ENCODE peak calls at places on chromosomes 7 and 10, in ten cellular contexts. P is fibroblast of lung, D is IMR-90, M is astrocyte of the spinal cord, X is pancreas, L is foreskin fibroblast, Q is Calu3, J is GM12865, Y is upper lobe of right lung, W is psoas muscle. F is an unnamed sample.

GRCh38 chr7:102897856-102898531 is 14.8 kb upstream of the LRRC17 start:
- DNase-seq in P (no peak), D (no peak), M (no peak), X (no peak), L (no peak), Q (no peak), J (no peak), Y (no peak), W (no peak), F (no peak)

GRCh38 chr10:10852464-10852863 is 165.2 kb upstream of the CELF2 start:
- DNase-seq in P (no peak), D (no peak), M (no peak), X (no peak), L (peak), Q (no peak), J (no peak), Y (no peak), W (no peak), F (no peak)

GRCh38 chr7:31776616-31777015 is 89.6 kb downstream of the PPP1R17 start:
- DNase-seq in P (peak), D (peak), M (peak), X (no peak), L (peak), Q (no peak), J (no peak), Y (no peak), W (no peak), F (peak)

GRCh38 chr10:128867119-128867518 is 599.9 kb upstream of the MGMT start:
- DNase-seq in P (no peak), D (no peak), M (no peak), X (no peak), L (no peak), Q (no peak), J (no peak), Y (no peak), W (no peak), F (no peak)

GRCh38 chr10:104334965-104335650 is 3.2 kb downstream of the ITPRIP start:
- DNase-seq in P (no peak), D (no peak), M (peak), X (no peak), L (no peak), Q (no peak), J (no peak), Y (no peak), W (no peak), F (no peak)

GRCh38 chr7:17152698-17153097 is 145.8 kb upstream of the AHR start:
- DNase-seq in P (no peak), D (no peak), M (no peak), X (no peak), L (no peak), Q (no peak), J (peak), Y (no peak), W (no peak), F (no peak)

GRCh38 chr7:24982917-24983316 is 2.9 kb upstream of the OSBPL3 start:
- DNase-seq in P (no peak), D (no peak), M (no peak), X (no peak), L (peak), Q (peak), J (no peak), Y (no peak), W (no peak), F (no peak)

GRCh38 chr7:114979388-114979787 is 57.5 kb downstream of the MDFIC start:
- DNase-seq in P (peak), D (peak), M (peak), X (no peak), L (no peak), Q (peak), J (peak), Y (no peak), W (peak), F (no peak)

GRCh38 chr7:130959743-130960207 is 225.8 kb upstream of the KLF14 start:
- DNase-seq in P (peak), D (peak), M (peak), X (no peak), L (peak), Q (peak), J (peak), Y (no peak), W (no peak), F (no peak)

GRCh38 chr7:148503900-148504487 is 86.6 kb upstream of the C7orf33 start:
- DNase-seq in P (peak), D (peak), M (peak), X (no peak), L (peak), Q (no peak), J (peak), Y (no peak), W (no peak), F (no peak)

GRCh38 chr10:61024801-61025201 is 80.8 kb upstream of the RHOBTB1 start:
- DNase-seq in P (peak), D (peak), M (no peak), X (no peak), L (peak), Q (peak), J (no peak), Y (no peak), W (no peak), F (no peak)

GRCh38 chr7:19932549-19933249 is 159.3 kb upstream of the TMEM196 start:
- DNase-seq in P (no peak), D (no peak), M (no peak), X (no peak), L (no peak), Q (no peak), J (no peak), Y (no peak), W (no peak), F (peak)

GRCh38 chr10:26057466-26057865 is 123.4 kb downstream of the MYO3A start:
- DNase-seq in P (no peak), D (no peak), M (no peak), X (no peak), L (no peak), Q (no peak), J (no peak), Y (no peak), W (no peak), F (no peak)

GRCh38 chr10:29621161-29621560 is 13.6 kb downstream of the SVIL start:
- DNase-seq in P (no peak), D (peak), M (peak), X (no peak), L (peak), Q (no peak), J (no peak), Y (no peak), W (peak), F (peak)

GRCh38 chr7:140656548-140657515 is 15.9 kb upstream of the ADCK2 start:
- DNase-seq in P (peak), D (peak), M (peak), X (no peak), L (peak), Q (peak), J (peak), Y (peak), W (peak), F (no peak)

GRCh38 chr7:1251796-1252542 is 19.3 kb downstream of the UNCX start:
- DNase-seq in P (no peak), D (no peak), M (no peak), X (peak), L (no peak), Q (no peak), J (no peak), Y (no peak), W (peak), F (no peak)

GRCh38 chr10:102435529-102436233 is 3.3 kb upstream of the CUEDC2 start:
- DNase-seq in P (no peak), D (no peak), M (no peak), X (no peak), L (peak), Q (no peak), J (no peak), Y (peak), W (no peak), F (no peak)

GRCh38 chr10:101013365-101013825 is 13.8 kb downstream of the LZTS2 start:
- DNase-seq in P (no peak), D (no peak), M (no peak), X (no peak), L (no peak), Q (no peak), J (no peak), Y (no peak), W (peak), F (no peak)

GRCh38 chr10:101014230-101014884 is 14.7 kb downstream of the LZTS2 start:
- DNase-seq in P (peak), D (peak), M (peak), X (no peak), L (peak), Q (peak), J (peak), Y (peak), W (peak), F (no peak)

GRCh38 chr10:101012525-101013364 is 13.1 kb downstream of the LZTS2 start:
- DNase-seq in P (peak), D (peak), M (peak), X (no peak), L (peak), Q (peak), J (peak), Y (peak), W (peak), F (no peak)

GRCh38 chr10:101010329-101010728 is 10.7 kb downstream of the LZTS2 start:
- DNase-seq in P (no peak), D (no peak), M (no peak), X (no peak), L (no peak), Q (no peak), J (no peak), Y (no peak), W (peak), F (no peak)

GRCh38 chr10:101011517-101012423 is 12.2 kb downstream of the LZTS2 start:
- DNase-seq in P (no peak), D (peak), M (no peak), X (no peak), L (peak), Q (peak), J (no peak), Y (no peak), W (peak), F (no peak)
- TF ChIP-seq CTCF in P (peak), D (peak), M (peak), X (no peak), L (peak), Q (peak), J (no peak), Y (peak), W (no peak), F (peak)

GRCh38 chr7:81501220-81501619 is 268.6 kb downstream of the HGF start:
- DNase-seq in P (peak), D (peak), M (peak), X (no peak), L (peak), Q (no peak), J (peak), Y (no peak), W (no peak), F (no peak)
- TF ChIP-seq CTCF in P (peak), D (peak), M (peak), X (no peak), L (peak), Q (no peak), J (no peak), Y (peak), W (no peak), F (peak)

DNA sequence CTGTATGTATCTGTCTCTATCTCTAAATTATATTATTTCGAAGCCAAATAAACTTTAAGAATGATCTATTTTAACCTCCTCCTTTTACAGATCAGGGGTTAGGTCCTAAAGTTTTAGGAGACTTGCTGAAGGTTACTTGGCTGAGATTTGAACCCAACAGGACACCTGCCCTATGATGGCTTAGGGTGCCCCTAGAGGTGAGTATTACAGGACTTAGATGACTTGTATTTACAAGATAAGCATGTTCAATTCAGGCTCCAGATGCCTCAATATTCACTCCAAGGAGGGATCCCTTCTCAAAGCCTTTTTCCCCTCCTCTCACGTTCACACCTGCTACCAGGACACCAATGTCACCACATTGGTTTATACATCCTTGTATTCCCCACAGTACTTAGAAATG is 872.4 kb upstream of the AUTS2 start:
- DNase-seq in P (no peak), D (no peak), M (no peak), X (no peak), L (no peak), Q (no peak), J (no peak), Y (no peak), W (no peak), F (no peak)
- TF ChIP-seq CTCF in P (no peak), D (no peak), M (no peak), X (no peak), L (no peak), Q (no peak), J (no peak), Y (no peak), W (no peak), F (no peak)

GRCh38 chr7:47759056-47759706 is 177.3 kb upstream of the TNS3 start:
- DNase-seq in P (peak), D (no peak), M (no peak), X (no peak), L (peak), Q (peak), J (no peak), Y (no peak), W (no peak), F (no peak)
- TF ChIP-seq CTCF in P (peak), D (no peak), M (peak), X (no peak), L (peak), Q (peak), J (no peak), Y (no peak), W (no peak), F (peak)

DNA sequence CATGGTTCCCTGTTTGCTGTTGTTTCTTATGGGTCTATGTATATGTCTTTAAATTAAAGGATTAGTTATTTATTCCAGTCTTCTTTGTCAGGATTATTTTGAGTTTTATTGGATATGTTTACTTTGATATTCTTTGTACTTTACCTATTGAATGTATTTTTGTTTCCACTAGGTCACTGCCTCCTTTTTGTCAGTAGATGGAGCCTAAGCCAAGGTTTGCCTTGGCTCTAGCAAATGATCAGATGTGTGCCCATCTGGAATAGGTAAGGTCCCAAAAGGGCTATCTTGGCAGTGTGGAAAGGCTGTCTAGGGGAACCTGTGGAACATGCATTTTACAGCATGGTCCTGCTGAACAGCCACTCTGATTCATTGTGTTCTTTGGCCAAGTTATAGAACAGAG is 337.3 kb upstream of the GHITM start:
- DNase-seq in P (no peak), D (no peak), M (no peak), X (no peak), L (no peak), Q (no peak), J (no peak), Y (no peak), W (no peak), F (no peak)
- TF ChIP-seq CTCF in P (no peak), D (no peak), M (no peak), X (no peak), L (no peak), Q (no peak), J (peak), Y (no peak), W (no peak), F (peak)